ENCODE peak calls at places on chromosomes 2 and 18, in five cellular contexts. H is IMR-90, B is transverse colon, F is body of pancreas, D is heart left ventricle. G is an unnamed sample.

GRCh38 chr2:33395660-33396249 is 80.7 kb upstream of the RASGRP3 start:
- DNase-seq in D (no peak), H (peak), B (peak), F (peak), G (peak)

GRCh38 chr2:27891820-27892105 is 1.2 kb downstream of the BABAM2 start:
- DNase-seq in D (no peak), B (no peak), H (peak), F (no peak), G (no peak)

GRCh38 chr18:59910967-59911366 is 11.2 kb downstream of the PMAIP1 start:
- DNase-seq in H (peak), F (no peak), B (no peak), D (no peak), G (no peak)

GRCh38 chr2:12032421-12032820 is 286.0 kb downstream of the LPIN1 start:
- DNase-seq in D (no peak), B (no peak), F (no peak), H (no peak), G (no peak)

GRCh38 chr2:169091761-169092523 is 22.6 kb downstream of the DHRS9 start:
- DNase-seq in D (no peak), F (peak), B (peak), H (peak), G (no peak)

GRCh38 chr2:61471905-61472805 is 1.3 kb upstream of the USP34 start:
- DNase-seq in F (peak), B (peak), D (no peak), H (peak), G (peak)

GRCh38 chr2:16635796-16636699 is 29.6 kb downstream of the CYRIA start:
- DNase-seq in B (no peak), H (peak), D (no peak), F (no peak), G (no peak)

GRCh38 chr2:179129574-179130238 is 79.8 kb upstream of the CCDC141 start:
- DNase-seq in D (no peak), F (peak), B (no peak), H (peak), G (no peak)

GRCh38 chr2:210752532-210752931 is 196.1 kb downstream of the CPS1 start:
- DNase-seq in B (no peak), F (peak), H (no peak), D (no peak), G (no peak)

GRCh38 chr2:30692829-30693265 is 114.4 kb downstream of the CAPN13 start:
- DNase-seq in F (no peak), B (no peak), H (no peak), D (no peak), G (no peak)

GRCh38 chr2:39494784-39495251 is 57.7 kb upstream of the MAP4K3 start:
- DNase-seq in B (no peak), H (peak), F (no peak), D (peak), G (no peak)

GRCh38 chr2:9296559-9296958 is 89.9 kb downstream of the ASAP2 start:
- DNase-seq in F (no peak), H (no peak), B (no peak), D (no peak), G (no peak)

GRCh38 chr18:54235871-54236270 is 11.4 kb upstream of the MBD2 start:
- DNase-seq in D (no peak), F (no peak), B (no peak), H (no peak), G (no peak)

GRCh38 chr18:51110073-51110797 is 80.2 kb downstream of the SMAD4 start:
- DNase-seq in H (peak), B (peak), F (peak), D (peak), G (peak)

GRCh38 chr2:54422072-54422581 is 34.0 kb upstream of the SPTBN1 start:
- DNase-seq in D (no peak), F (no peak), B (no peak), H (no peak), G (no peak)

GRCh38 chr2:230077851-230078547 is 9.3 kb upstream of the SLC16A14 start:
- DNase-seq in H (no peak), F (no peak), D (no peak), B (no peak), G (no peak)

GRCh38 chr2:28751102-28751955 is at the start of gene PPP1CB:
- DNase-seq in F (peak), D (peak), H (peak), B (peak), G (peak)

GRCh38 chr2:226909131-226909530 is 73.3 kb downstream of the RHBDD1 start:
- DNase-seq in F (no peak), B (no peak), H (peak), D (no peak), G (no peak)
- H3K27ac ChIP-seq in F (no peak), B (no peak), H (peak), D (no peak), G (no peak)

GRCh38 chr2:219455635-219456034 is 21.0 kb downstream of the SPEG start:
- DNase-seq in H (no peak), D (no peak), F (no peak), B (no peak), G (no peak)

GRCh38 chr2:219453691-219454131 is 19.1 kb downstream of the SPEG start:
- DNase-seq in H (peak), B (peak), D (peak), F (no peak), G (no peak)

GRCh38 chr2:219451626-219452360 is 17.1 kb downstream of the SPEG start:
- DNase-seq in D (peak), F (no peak), H (peak), B (peak), G (peak)

GRCh38 chr2:219454217-219454616 is 19.6 kb downstream of the SPEG start:
- DNase-seq in F (no peak), B (no peak), D (no peak), H (no peak), G (no peak)

DNA sequence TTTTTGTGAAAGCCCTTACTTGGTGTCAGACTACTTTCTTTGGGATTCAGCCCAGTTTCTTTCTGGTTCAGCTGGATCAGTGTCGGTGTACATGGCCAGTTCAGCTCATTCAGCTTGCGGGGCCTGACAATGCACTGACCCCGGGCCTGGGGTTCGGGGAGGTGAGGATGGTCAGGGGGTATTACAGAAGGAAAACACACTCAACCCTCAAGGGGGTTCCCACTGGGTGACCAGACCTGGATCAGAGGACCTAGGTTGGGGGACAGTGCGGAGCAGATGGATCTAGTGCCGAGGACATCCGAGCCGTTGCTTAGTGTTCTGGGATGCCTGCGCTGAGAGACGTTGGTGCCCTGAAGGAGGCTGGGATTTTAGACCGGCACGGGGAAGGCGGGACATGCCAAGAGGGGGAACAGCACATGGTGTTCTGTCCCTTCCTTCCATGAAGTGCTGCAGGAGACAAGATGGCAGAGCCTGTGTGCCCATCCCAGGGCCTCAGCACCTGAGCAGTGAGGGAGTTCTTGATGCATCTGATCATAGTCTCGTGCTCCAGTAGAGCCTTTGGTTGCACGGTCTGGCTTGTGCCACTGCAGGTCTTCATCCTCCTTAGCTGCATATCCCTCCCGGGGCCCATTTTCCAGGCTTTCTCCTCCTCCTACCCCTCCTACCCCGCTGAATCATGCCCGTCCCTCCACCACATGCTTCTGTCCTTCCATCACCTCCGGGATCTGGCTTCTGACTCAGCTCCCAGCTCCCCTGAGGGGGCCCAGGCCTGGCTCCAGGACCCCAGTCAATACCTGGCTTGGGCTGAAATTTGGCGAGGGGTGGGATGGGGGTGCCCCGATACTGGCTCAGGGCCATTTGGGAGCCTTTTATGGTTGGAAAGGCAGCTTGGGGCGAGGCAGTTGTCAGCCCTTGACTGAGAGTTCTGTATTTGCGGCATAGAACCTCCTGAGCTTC is 18.0 kb downstream of the SPEG start:
- DNase-seq in H (peak), F (no peak), D (peak), B (peak), G (no peak)
- TF ChIP-seq POLR2A in H (no peak), F (no peak), D (no peak), B (peak), G (no peak)

GRCh38 chr2:108988796-108989713 is at the start of gene EDAR:
- DNase-seq in D (peak), H (no peak), B (peak), F (peak), G (peak)
- H3K27ac ChIP-seq in D (no peak), H (no peak), B (no peak), F (no peak), G (no peak)

DNA sequence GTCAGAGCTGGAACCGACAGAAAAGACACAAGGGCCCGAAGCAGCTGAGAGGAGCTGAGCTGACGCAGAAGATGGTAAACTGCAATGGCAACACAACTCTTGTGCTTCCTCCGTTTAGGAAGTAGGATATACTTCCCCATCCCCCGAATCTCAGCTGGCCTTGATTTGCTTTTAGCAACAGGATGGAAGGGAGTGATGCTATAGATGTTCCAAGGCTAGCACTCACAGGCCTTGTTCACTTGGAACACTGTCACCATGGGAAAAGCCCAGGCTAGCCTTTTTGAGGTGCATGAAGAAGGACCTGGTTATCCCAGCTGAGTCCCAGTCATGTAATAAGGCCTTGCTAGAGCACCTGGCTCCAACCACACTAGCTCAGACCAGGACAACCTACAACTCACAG is 26.0 kb downstream of the STAT1 start:
- DNase-seq in H (no peak), D (no peak), F (no peak), B (no peak), G (no peak)
- TF ChIP-seq POLR2A in H (no peak), D (no peak), F (no peak), B (no peak), G (no peak)

DNA sequence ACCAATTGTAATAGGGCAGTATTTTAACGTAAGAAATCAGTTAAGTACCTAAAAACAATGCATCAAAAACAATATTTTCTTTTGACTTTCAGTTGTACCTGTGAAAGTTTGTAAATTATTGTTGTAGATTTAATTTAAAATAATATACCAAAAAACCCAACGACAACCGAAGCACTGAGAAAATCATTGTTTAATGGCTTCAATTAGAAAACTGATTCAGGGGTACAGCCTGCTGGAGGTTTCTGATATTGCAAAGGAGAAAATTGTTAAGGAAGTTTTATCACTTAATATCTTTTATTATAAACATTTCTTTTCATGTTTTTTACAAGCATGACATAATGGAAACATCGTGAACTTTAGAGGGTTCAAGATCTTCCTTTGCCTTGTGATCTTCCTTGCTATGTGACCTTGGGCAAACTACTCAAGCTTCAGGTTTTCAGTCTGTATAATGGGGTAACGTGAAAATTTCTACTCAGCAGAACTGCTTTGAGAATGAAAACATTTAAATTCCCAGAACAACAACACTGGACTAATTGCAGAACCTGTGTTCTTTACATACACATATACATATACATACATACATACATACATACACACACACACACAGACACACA is 76.3 kb upstream of the GLS start:
- DNase-seq in H (peak), F (no peak), B (no peak), D (no peak), G (no peak)
- H3K27ac ChIP-seq in H (no peak), F (no peak), B (no peak), D (no peak), G (no peak)

GRCh38 chr2:127401757-127402695 is 14.3 kb upstream of the MAP3K2 start:
- DNase-seq in F (no peak), B (peak), H (peak), D (no peak), G (no peak)
- TF ChIP-seq POLR2A in F (no peak), B (peak), H (no peak), D (no peak), G (no peak)

GRCh38 chr2:119349289-119349688 is 17.3 kb downstream of the C2orf76 start:
- DNase-seq in B (no peak), D (no peak), F (no peak), H (no peak), G (no peak)

GRCh38 chr2:119354860-119355259 is 11.8 kb downstream of the C2orf76 start:
- DNase-seq in H (no peak), B (no peak), F (no peak), D (no peak), G (no peak)

GRCh38 chr2:119350311-119350998 is 16.2 kb downstream of the C2orf76 start:
- DNase-seq in D (no peak), H (no peak), B (no peak), F (no peak), G (no peak)

GRCh38 chr2:119352357-119352756 is 14.3 kb downstream of the C2orf76 start:
- DNase-seq in B (no peak), F (peak), H (no peak), D (peak), G (no peak)
- H3K27ac ChIP-seq in B (no peak), F (peak), H (no peak), D (peak), G (no peak)

G was measured in testis.